ENCODE peak calls at places on chromosome 9, in five cellular contexts. L is dorsolateral prefrontal cortex; P is ELF-1; T is HFFc6; C is stimulated activated CD4-positive, alpha-beta T cell treated with anti-CD3 and anti-CD28 coated beads, Interleukin-2, amount 100 ng/mL, for 48 hours. V is an unnamed sample.

GRCh38 chr9:119967867-119968535 is 598.8 kb upstream of the BRINP1 start:
- DNase-seq in L (no peak), C (no peak), T (no peak), P (no peak), V (no peak)

GRCh38 chr9:106964822-106965525 is 102.0 kb downstream of the ZNF462 start:
- DNase-seq in C (no peak), P (no peak), T (peak; percentile 22), L (no peak), V (peak; percentile 11)

GRCh38 chr9:84955155-84955554 is 285.6 kb downstream of the NTRK2 start:
- DNase-seq in C (no peak), L (no peak), T (no peak), P (no peak), V (no peak)

GRCh38 chr9:105344283-105344682 is 99.8 kb downstream of the SLC44A1 start:
- DNase-seq in P (no peak), T (no peak), C (no peak), L (no peak), V (no peak)

GRCh38 chr9:37371565-37372464 is 50.7 kb upstream of the GRHPR start:
- DNase-seq in T (no peak), L (no peak), C (no peak), P (peak; percentile 28), V (peak; percentile 94)

GRCh38 chr9:129419382-129419899 is 201.5 kb downstream of the C9orf50 start:
- DNase-seq in C (no peak), T (no peak), P (no peak), L (no peak), V (no peak)

GRCh38 chr9:73011346-73011745 is 58.5 kb upstream of the ALDH1A1 start:
- DNase-seq in C (no peak), P (no peak), T (peak; percentile 77), L (no peak), V (no peak)

GRCh38 chr9:122261469-122261881 is 3.2 kb downstream of the RBM18 start:
- DNase-seq in T (peak; percentile 20), L (no peak), C (no peak), P (no peak), V (no peak)

GRCh38 chr9:18543406-18543965 is 69.5 kb downstream of the ADAMTSL1 start:
- DNase-seq in T (peak; percentile 71), P (no peak), L (no peak), C (no peak), V (no peak)

GRCh38 chr9:32580631-32581300 is 7.8 kb upstream of the NDUFB6 start:
- DNase-seq in C (no peak), T (no peak), P (no peak), L (no peak), V (peak; percentile 90)

GRCh38 chr9:116693233-116693731 is 6.2 kb downstream of the TRIM32 start:
- DNase-seq in T (peak; percentile 76), P (no peak), C (no peak), L (no peak), V (peak; percentile 59)

GRCh38 chr9:15231788-15232635 is 75.0 kb downstream of the TTC39B start:
- DNase-seq in C (peak; percentile 25), P (peak; percentile 64), L (no peak), T (no peak), V (peak; percentile 9)

GRCh38 chr9:19939890-19940289 is 151.1 kb upstream of the SLC24A2 start:
- DNase-seq in L (no peak), T (no peak), C (no peak), P (no peak), V (no peak)

GRCh38 chr9:6441269-6441668 is 28.3 kb downstream of the UHRF2 start:
- DNase-seq in T (no peak), C (no peak), L (no peak), P (no peak), V (no peak)

GRCh38 chr9:135282001-135282731 is 194.7 kb downstream of the OLFM1 start:
- DNase-seq in L (peak; percentile 75), C (no peak), T (no peak), P (no peak), V (no peak)

GRCh38 chr9:126877418-126877817 is 17.0 kb downstream of the ZBTB34 start:
- DNase-seq in P (no peak), L (no peak), T (no peak), C (no peak), V (no peak)

GRCh38 chr9:81562221-81563019 is 126.9 kb downstream of the TLE1 start:
- DNase-seq in C (no peak), T (peak; percentile 88), P (no peak), L (no peak), V (peak; percentile 96)

GRCh38 chr9:71587576-71588362 is 180.5 kb downstream of the CEMIP2 start:
- DNase-seq in C (no peak), L (no peak), P (no peak), T (peak; percentile 35), V (peak; percentile 75)

GRCh38 chr9:36632892-36633291 is 60.2 kb downstream of the MELK start:
- DNase-seq in L (no peak), T (peak; percentile 23), C (no peak), P (no peak), V (no peak)

GRCh38 chr9:100309992-100310391 is 42.8 kb downstream of the TEX10 start:
- DNase-seq in C (no peak), T (peak; percentile 48), L (no peak), P (no peak), V (no peak)

GRCh38 chr9:115234094-115234493 is 116.1 kb upstream of the TNC start:
- DNase-seq in P (peak; percentile 14), C (no peak), L (no peak), T (peak; percentile 72), V (peak; percentile 56)

GRCh38 chr9:18786936-18787658 is 245.9 kb downstream of the SAXO1 start:
- DNase-seq in P (no peak), L (no peak), C (no peak), T (no peak), V (no peak)

GRCh38 chr9:19255821-19256220 is 25.3 kb downstream of the DENND4C start:
- DNase-seq in C (no peak), L (no peak), P (no peak), T (no peak), V (no peak)

GRCh38 chr9:134314950-134315715 is 11.1 kb upstream of the RXRA start:
- DNase-seq in T (no peak), P (peak; percentile 63), L (no peak), C (no peak), V (no peak)

GRCh38 chr9:130039504-130040147 is 3.4 kb downstream of the FNBP1 start:
- DNase-seq in T (no peak), P (no peak), L (no peak), C (no peak), V (no peak)

GRCh38 chr9:71928376-71928775 is 16.9 kb downstream of the C9orf85 start:
- DNase-seq in C (no peak), T (peak; percentile 38), P (no peak), L (no peak), V (no peak)

GRCh38 chr9:110615526-110615925 is 36.0 kb upstream of the SVEP1 start:
- DNase-seq in T (peak; percentile 50), C (no peak), L (no peak), P (no peak), V (no peak)

GRCh38 chr9:18793122-18793521 is 239.9 kb downstream of the SAXO1 start:
- DNase-seq in P (no peak), L (no peak), T (no peak), C (no peak), V (no peak)